ENCODE peak calls at places on chromosome 4, in four cellular contexts. K is OCI-M1; N is SW480; E is activated CD4-positive, CD25-positive, alpha-beta regulatory T cell. W is an unnamed sample.

GRCh38 chr4:2267320-2267811 is 5.5 kb upstream of the MXD4 start:
- DNase-seq in K (peak), N (no peak), E (no peak), W (no peak)

GRCh38 chr4:10629394-10629793 is 55.2 kb downstream of the CLNK start:
- DNase-seq in K (no peak), N (no peak), E (no peak), W (no peak)

GRCh38 chr4:164977243-164978164 is at the start of gene TRIM61:
- DNase-seq in K (peak), N (no peak), E (peak), W (no peak)

GRCh38 chr4:109801895-109802319 is at the start of gene CFI:
- DNase-seq in K (peak), N (no peak), E (no peak), W (no peak)

GRCh38 chr4:2301806-2302205 is 39.9 kb upstream of the MXD4 start:
- DNase-seq in K (no peak), N (no peak), E (no peak), W (no peak)

GRCh38 chr4:73662709-73663546 is 42.7 kb upstream of the RASSF6 start:
- DNase-seq in K (peak), N (peak), E (no peak), W (peak)

GRCh38 chr4:69167300-69167699 is 47.2 kb downstream of the UGT2B11 start:
- DNase-seq in K (peak), N (no peak), E (no peak), W (no peak)

GRCh38 chr4:57080781-57081650 is 29.2 kb downstream of the IGFBP7 start:
- DNase-seq in K (no peak), N (peak), E (no peak), W (no peak)

GRCh38 chr4:110411599-110412011 is 64.3 kb upstream of the ENPEP start:
- DNase-seq in K (no peak), N (no peak), E (no peak), W (no peak)

GRCh38 chr4:34108456-34108855 is 2135.9 kb downstream of the ARAP2 start:
- DNase-seq in K (no peak), N (no peak), E (no peak), W (no peak)

GRCh38 chr4:112563431-112564200 is 47.6 kb upstream of the NEUROG2 start:
- DNase-seq in K (no peak), N (no peak), E (no peak), W (no peak)

GRCh38 chr4:121574618-121575017 is 122.2 kb downstream of the ANXA5 start:
- DNase-seq in K (peak), N (no peak), E (no peak), W (no peak)

GRCh38 chr4:88991746-88992145 is 65.2 kb downstream of the FAM13A start:
- DNase-seq in K (no peak), N (no peak), E (no peak), W (no peak)

GRCh38 chr4:84681488-84682274 is 98.8 kb downstream of the CDS1 start:
- DNase-seq in K (peak), N (peak), E (no peak), W (no peak)

GRCh38 chr4:153217440-153217839 is 13.2 kb downstream of the TRIM2 start:
- DNase-seq in K (no peak), N (no peak), E (no peak), W (no peak)

GRCh38 chr4:111618908-111619307 is 526.3 kb upstream of the FAM241A start:
- DNase-seq in K (peak), N (no peak), E (no peak), W (no peak)

GRCh38 chr4:141711211-141711610 is 74.8 kb downstream of the IL15 start:
- DNase-seq in K (peak), N (peak), E (no peak), W (no peak)

GRCh38 chr4:158411180-158411721 is 110.4 kb upstream of the RXFP1 start:
- DNase-seq in K (no peak), N (no peak), E (no peak), W (peak)

GRCh38 chr4:81622028-81622427 is 150.3 kb upstream of the RASGEF1B start:
- DNase-seq in K (no peak), N (no peak), E (no peak), W (no peak)

GRCh38 chr4:149999485-150000074 is 78.7 kb upstream of the DCLK2 start:
- DNase-seq in K (peak), N (peak), E (no peak), W (peak)

GRCh38 chr4:160580581-160580980 is 1477.7 kb downstream of the RAPGEF2 start:
- DNase-seq in K (no peak), N (no peak), E (no peak), W (no peak)

GRCh38 chr4:125316391-125316780 is 1.6 kb downstream of the FAT4 start:
- DNase-seq in K (peak), N (no peak), E (no peak), W (no peak)

GRCh38 chr4:24551492-24552330 is 32.6 kb downstream of the DHX15 start:
- DNase-seq in K (peak), N (no peak), E (no peak), W (no peak)

GRCh38 chr4:15186149-15186548 is 183.9 kb downstream of the CPEB2 start:
- DNase-seq in K (peak), N (no peak), E (no peak), W (no peak)

GRCh38 chr4:11589676-11590075 is 161.0 kb upstream of the HS3ST1 start:
- DNase-seq in K (no peak), N (no peak), E (no peak), W (no peak)

GRCh38 chr4:112312610-112313239 is 15.6 kb downstream of the ALPK1 start:
- DNase-seq in K (peak), N (no peak), E (no peak), W (no peak)

GRCh38 chr4:14908635-14909034 is 93.6 kb upstream of the CPEB2 start:
- DNase-seq in K (no peak), N (peak), E (no peak), W (no peak)

GRCh38 chr4:10087152-10087791 is 29.3 kb downstream of the WDR1 start:
- DNase-seq in K (no peak), N (no peak), E (no peak), W (no peak)

GRCh38 chr4:6372649-6373525 is 99.5 kb downstream of the PPP2R2C start:
- DNase-seq in K (peak), N (peak), E (no peak), W (peak)

GRCh38 chr4:14726441-14727405 is 275.6 kb upstream of the CPEB2 start:
- DNase-seq in K (no peak), N (peak), E (no peak), W (no peak)

GRCh38 chr4:113328514-113328913 is 279.1 kb downstream of the ANK2 start:
- DNase-seq in K (peak), N (no peak), E (no peak), W (no peak)

GRCh38 chr4:173288296-173288695 is 45.9 kb downstream of the HMGB2 start:
- DNase-seq in K (peak), N (no peak), E (peak), W (peak)

GRCh38 chr4:106615407-106615945 is 246.9 kb upstream of the GIMD1 start:
- DNase-seq in K (no peak), N (no peak), E (no peak), W (no peak)

GRCh38 chr4:8085491-8086479 is 72.8 kb downstream of the ABLIM2 start:
- DNase-seq in K (no peak), N (no peak), E (no peak), W (no peak)

GRCh38 chr4:15811703-15812325 is 33.7 kb downstream of the CD38 start:
- DNase-seq in K (peak), N (no peak), E (no peak), W (no peak)

GRCh38 chr4:169039271-169039954 is 29.4 kb upstream of the CBR4 start:
- DNase-seq in K (no peak), N (no peak), E (no peak), W (no peak)

GRCh38 chr4:1842993-1843448 is 12.9 kb downstream of the LETM1 start:
- DNase-seq in K (no peak), N (no peak), E (no peak), W (no peak)